ENCODE peak calls at places on chromosome 18, in ten cellular contexts. One of them, this sample, is unnamed.
A peak's percentile ranks its signal among the peaks of the same experiment; 100 is the strongest.

GRCh38 chr18:24536834-24537233 is 76.4 kb downstream of the HRH4 start:
- DNase-seq in tibial nerve: no peak
- DNase-seq in A549: no peak
- DNase-seq in NB4: no peak
- DNase-seq in epithelial cell of esophagus: no peak
- DNase-seq in astrocyte of the spinal cord: no peak
- DNase-seq in tibial artery: no peak
- DNase-seq in IMR-90: no peak
- DNase-seq in mesenchymal stem cell: no peak
- DNase-seq in cardiac muscle cell: no peak
- DNase-seq in this sample: no peak

GRCh38 chr18:25896178-25896780 is 194.1 kb downstream of the SS18 start:
- DNase-seq in tibial nerve: no peak
- DNase-seq in cardiac muscle cell: peak; percentile 61
- DNase-seq in NB4: peak; percentile 50
- DNase-seq in astrocyte of the spinal cord: peak; percentile 66
- DNase-seq in epithelial cell of esophagus: peak; percentile 51
- DNase-seq in IMR-90: peak; percentile 58
- DNase-seq in tibial artery: no peak
- DNase-seq in A549: peak; percentile 36
- DNase-seq in mesenchymal stem cell: peak; percentile 55
- DNase-seq in this sample: peak; percentile 71

GRCh38 chr18:23106575-23106974 is 28.7 kb upstream of the CABLES1 start:
- DNase-seq in epithelial cell of esophagus: peak; percentile 65
- DNase-seq in cardiac muscle cell: no peak
- DNase-seq in NB4: peak; percentile 65
- DNase-seq in tibial artery: peak; percentile 78
- DNase-seq in astrocyte of the spinal cord: peak; percentile 97
- DNase-seq in mesenchymal stem cell: peak; percentile 98
- DNase-seq in IMR-90: peak; percentile 96
- DNase-seq in tibial nerve: no peak
- DNase-seq in A549: peak; percentile 93
- DNase-seq in this sample: peak; percentile 90

GRCh38 chr18:29711931-29712330 is 1330.6 kb downstream of the DSC3 start:
- DNase-seq in NB4: no peak
- DNase-seq in epithelial cell of esophagus: no peak
- DNase-seq in cardiac muscle cell: no peak
- DNase-seq in tibial nerve: no peak
- DNase-seq in tibial artery: no peak
- DNase-seq in IMR-90: no peak
- DNase-seq in A549: no peak
- DNase-seq in mesenchymal stem cell: no peak
- DNase-seq in astrocyte of the spinal cord: no peak
- DNase-seq in this sample: no peak

GRCh38 chr18:59232309-59233016 is 12.5 kb downstream of the GRP start:
- DNase-seq in tibial nerve: no peak
- DNase-seq in IMR-90: no peak
- DNase-seq in A549: no peak
- DNase-seq in epithelial cell of esophagus: no peak
- DNase-seq in cardiac muscle cell: no peak
- DNase-seq in mesenchymal stem cell: no peak
- DNase-seq in NB4: no peak
- DNase-seq in astrocyte of the spinal cord: no peak
- DNase-seq in tibial artery: no peak
- DNase-seq in this sample: no peak

GRCh38 chr18:61531182-61531581 is 198.0 kb downstream of the CDH20 start:
- DNase-seq in IMR-90: no peak
- DNase-seq in tibial nerve: no peak
- DNase-seq in cardiac muscle cell: no peak
- DNase-seq in A549: no peak
- DNase-seq in epithelial cell of esophagus: no peak
- DNase-seq in tibial artery: no peak
- DNase-seq in NB4: no peak
- DNase-seq in astrocyte of the spinal cord: no peak
- DNase-seq in mesenchymal stem cell: no peak
- DNase-seq in this sample: no peak

GRCh38 chr18:25454728-25455127 is 102.8 kb upstream of the ZNF521 start:
- DNase-seq in mesenchymal stem cell: no peak
- DNase-seq in epithelial cell of esophagus: no peak
- DNase-seq in astrocyte of the spinal cord: no peak
- DNase-seq in A549: no peak
- DNase-seq in tibial nerve: no peak
- DNase-seq in IMR-90: no peak
- DNase-seq in NB4: no peak
- DNase-seq in tibial artery: no peak
- DNase-seq in cardiac muscle cell: no peak
- DNase-seq in this sample: no peak

GRCh38 chr18:58578835-58579560 is 49.9 kb downstream of the ALPK2 start:
- DNase-seq in epithelial cell of esophagus: peak; percentile 72
- DNase-seq in A549: peak; percentile 77
- DNase-seq in IMR-90: peak; percentile 88
- DNase-seq in mesenchymal stem cell: peak; percentile 94
- DNase-seq in tibial nerve: no peak
- DNase-seq in cardiac muscle cell: peak; percentile 66
- DNase-seq in NB4: no peak
- DNase-seq in tibial artery: no peak
- DNase-seq in astrocyte of the spinal cord: peak; percentile 82
- DNase-seq in this sample: peak; percentile 90

GRCh38 chr18:23479829-23480505 is 23.3 kb upstream of the RMC1 start:
- DNase-seq in A549: no peak
- DNase-seq in cardiac muscle cell: no peak
- DNase-seq in mesenchymal stem cell: no peak
- DNase-seq in epithelial cell of esophagus: no peak
- DNase-seq in IMR-90: no peak
- DNase-seq in tibial artery: no peak
- DNase-seq in astrocyte of the spinal cord: no peak
- DNase-seq in NB4: peak; percentile 34
- DNase-seq in tibial nerve: no peak
- DNase-seq in this sample: no peak

GRCh38 chr18:65938592-65939372 is 188.0 kb downstream of the CDH7 start:
- DNase-seq in mesenchymal stem cell: peak; percentile 18
- DNase-seq in tibial nerve: no peak
- DNase-seq in NB4: peak; percentile 63
- DNase-seq in astrocyte of the spinal cord: peak; percentile 31
- DNase-seq in cardiac muscle cell: peak; percentile 32
- DNase-seq in A549: peak; percentile 59
- DNase-seq in tibial artery: no peak
- DNase-seq in IMR-90: no peak
- DNase-seq in epithelial cell of esophagus: peak; percentile 79
- DNase-seq in this sample: peak; percentile 9

GRCh38 chr18:48580782-48581181 is 42.0 kb downstream of the CTIF start:
- DNase-seq in A549: no peak
- DNase-seq in astrocyte of the spinal cord: no peak
- DNase-seq in mesenchymal stem cell: no peak
- DNase-seq in tibial nerve: no peak
- DNase-seq in tibial artery: no peak
- DNase-seq in NB4: no peak
- DNase-seq in cardiac muscle cell: no peak
- DNase-seq in epithelial cell of esophagus: no peak
- DNase-seq in IMR-90: no peak
- DNase-seq in this sample: no peak

GRCh38 chr18:73564073-73564472 is 583.6 kb downstream of the FBXO15 start:
- DNase-seq in epithelial cell of esophagus: peak; percentile 96
- DNase-seq in tibial nerve: no peak
- DNase-seq in IMR-90: peak; percentile 90
- DNase-seq in mesenchymal stem cell: peak; percentile 78
- DNase-seq in astrocyte of the spinal cord: peak; percentile 72
- DNase-seq in NB4: peak; percentile 1
- DNase-seq in A549: peak; percentile 64
- DNase-seq in cardiac muscle cell: no peak
- DNase-seq in tibial artery: no peak
- DNase-seq in this sample: peak; percentile 57

GRCh38 chr18:1846640-1847039 is 724.7 kb downstream of the METTL4 start:
- DNase-seq in tibial artery: no peak
- DNase-seq in IMR-90: no peak
- DNase-seq in mesenchymal stem cell: no peak
- DNase-seq in tibial nerve: no peak
- DNase-seq in astrocyte of the spinal cord: peak; percentile 63
- DNase-seq in epithelial cell of esophagus: peak; percentile 4
- DNase-seq in A549: no peak
- DNase-seq in NB4: peak; percentile 25
- DNase-seq in cardiac muscle cell: no peak
- DNase-seq in this sample: peak; percentile 73

GRCh38 chr18:3040183-3040582 is 27.2 kb upstream of the LPIN2 start:
- DNase-seq in tibial nerve: no peak
- DNase-seq in IMR-90: no peak
- DNase-seq in cardiac muscle cell: no peak
- DNase-seq in epithelial cell of esophagus: no peak
- DNase-seq in tibial artery: no peak
- DNase-seq in NB4: no peak
- DNase-seq in A549: no peak
- DNase-seq in astrocyte of the spinal cord: no peak
- DNase-seq in mesenchymal stem cell: no peak
- DNase-seq in this sample: no peak

GRCh38 chr18:11362856-11363255 is 213.5 kb upstream of the PIEZO2 start:
- DNase-seq in IMR-90: no peak
- DNase-seq in epithelial cell of esophagus: no peak
- DNase-seq in cardiac muscle cell: no peak
- DNase-seq in tibial nerve: no peak
- DNase-seq in A549: no peak
- DNase-seq in mesenchymal stem cell: no peak
- DNase-seq in astrocyte of the spinal cord: no peak
- DNase-seq in NB4: no peak
- DNase-seq in tibial artery: no peak
- DNase-seq in this sample: no peak

GRCh38 chr18:53649621-53650020 is 574.8 kb downstream of the MBD2 start:
- DNase-seq in tibial artery: no peak
- DNase-seq in NB4: no peak
- DNase-seq in astrocyte of the spinal cord: no peak
- DNase-seq in mesenchymal stem cell: no peak
- DNase-seq in IMR-90: no peak
- DNase-seq in A549: no peak
- DNase-seq in epithelial cell of esophagus: no peak
- DNase-seq in tibial nerve: no peak
- DNase-seq in cardiac muscle cell: peak; percentile 10
- DNase-seq in this sample: no peak

GRCh38 chr18:56639094-56639361 is 636 bp upstream of the TXNL1 start:
- DNase-seq in IMR-90: no peak
- DNase-seq in tibial nerve: no peak
- DNase-seq in tibial artery: no peak
- DNase-seq in astrocyte of the spinal cord: no peak
- DNase-seq in A549: no peak
- DNase-seq in NB4: no peak
- DNase-seq in mesenchymal stem cell: no peak
- DNase-seq in epithelial cell of esophagus: peak; percentile 8
- DNase-seq in cardiac muscle cell: no peak
- DNase-seq in this sample: no peak

DNA sequence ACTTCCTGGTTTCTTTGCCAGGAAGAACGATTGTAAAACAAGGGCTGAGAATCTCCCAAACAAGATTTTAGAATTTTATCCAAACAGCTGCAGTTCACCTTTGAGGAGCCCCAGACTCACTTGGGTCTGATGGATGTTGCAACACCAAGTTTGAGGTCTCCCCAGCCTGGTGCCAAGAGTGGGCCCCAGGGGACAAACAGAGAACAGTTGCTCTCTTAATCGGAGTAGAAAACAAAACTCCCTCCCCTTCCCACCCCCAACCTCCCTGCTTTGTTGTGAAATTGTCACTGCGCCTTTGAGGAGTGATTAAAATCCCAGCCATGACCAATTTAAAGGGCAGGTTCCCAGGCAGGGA is 141.1 kb downstream of the BCL2 start:
- DNase-seq in mesenchymal stem cell: no peak
- DNase-seq in tibial artery: peak; percentile 83
- DNase-seq in A549: no peak
- DNase-seq in astrocyte of the spinal cord: no peak
- DNase-seq in tibial nerve: peak; percentile 78
- DNase-seq in cardiac muscle cell: no peak
- DNase-seq in IMR-90: no peak
- DNase-seq in epithelial cell of esophagus: no peak
- DNase-seq in NB4: peak; percentile 98
- DNase-seq in this sample: no peak
- H3K4me3 ChIP-seq in mesenchymal stem cell: no peak overlapping the region
- H3K4me3 ChIP-seq in tibial artery: peak overlapping the region; percentile 19
- H3K4me3 ChIP-seq in A549: no peak overlapping the region
- H3K4me3 ChIP-seq in astrocyte of the spinal cord: no peak overlapping the region
- H3K4me3 ChIP-seq in tibial nerve: no peak overlapping the region
- H3K4me3 ChIP-seq in cardiac muscle cell: no peak overlapping the region
- H3K4me3 ChIP-seq in IMR-90: no peak overlapping the region
- H3K4me3 ChIP-seq in epithelial cell of esophagus: no peak overlapping the region
- H3K4me3 ChIP-seq in NB4: peak overlapping the region; percentile 64
- H3K4me3 ChIP-seq in this sample: peak overlapping the region; percentile 30

GRCh38 chr18:7598167-7599062 is 31.3 kb downstream of the PTPRM start:
- DNase-seq in A549: no peak
- DNase-seq in NB4: no peak
- DNase-seq in IMR-90: peak; percentile 66
- DNase-seq in astrocyte of the spinal cord: peak; percentile 52
- DNase-seq in cardiac muscle cell: no peak
- DNase-seq in tibial nerve: no peak
- DNase-seq in tibial artery: no peak
- DNase-seq in epithelial cell of esophagus: no peak
- DNase-seq in mesenchymal stem cell: peak; percentile 63
- DNase-seq in this sample: peak; percentile 58
- H3K4me3 ChIP-seq in A549: no peak overlapping the region
- H3K4me3 ChIP-seq in NB4: no peak overlapping the region
- H3K4me3 ChIP-seq in IMR-90: no peak overlapping the region
- H3K4me3 ChIP-seq in astrocyte of the spinal cord: no peak overlapping the region
- H3K4me3 ChIP-seq in cardiac muscle cell: no peak overlapping the region
- H3K4me3 ChIP-seq in tibial nerve: no peak overlapping the region
- H3K4me3 ChIP-seq in tibial artery: no peak overlapping the region
- H3K4me3 ChIP-seq in epithelial cell of esophagus: no peak overlapping the region
- H3K4me3 ChIP-seq in mesenchymal stem cell: no peak overlapping the region
- H3K4me3 ChIP-seq in this sample: no peak overlapping the region

GRCh38 chr18:46250084-46250811 is 146.1 kb downstream of the HAUS1 start:
- DNase-seq in mesenchymal stem cell: peak; percentile 91
- DNase-seq in IMR-90: peak; percentile 92
- DNase-seq in cardiac muscle cell: no peak
- DNase-seq in NB4: peak; percentile 82
- DNase-seq in A549: no peak
- DNase-seq in tibial artery: no peak
- DNase-seq in epithelial cell of esophagus: peak; percentile 98
- DNase-seq in astrocyte of the spinal cord: peak; percentile 93
- DNase-seq in tibial nerve: no peak
- DNase-seq in this sample: peak; percentile 92
- H3K4me3 ChIP-seq in mesenchymal stem cell: no peak overlapping the region
- H3K4me3 ChIP-seq in IMR-90: peak overlapping the region; percentile 22
- H3K4me3 ChIP-seq in cardiac muscle cell: no peak overlapping the region
- H3K4me3 ChIP-seq in NB4: no peak overlapping the region
- H3K4me3 ChIP-seq in A549: no peak overlapping the region
- H3K4me3 ChIP-seq in tibial artery: no peak overlapping the region
- H3K4me3 ChIP-seq in epithelial cell of esophagus: no peak overlapping the region
- H3K4me3 ChIP-seq in astrocyte of the spinal cord: no peak overlapping the region
- H3K4me3 ChIP-seq in tibial nerve: no peak overlapping the region
- H3K4me3 ChIP-seq in this sample: no peak overlapping the region

GRCh38 chr18:43022874-43023273 is 92.6 kb downstream of the RIT2 start:
- DNase-seq in tibial artery: no peak
- DNase-seq in cardiac muscle cell: no peak
- DNase-seq in astrocyte of the spinal cord: no peak
- DNase-seq in tibial nerve: no peak
- DNase-seq in mesenchymal stem cell: no peak
- DNase-seq in A549: no peak
- DNase-seq in epithelial cell of esophagus: no peak
- DNase-seq in IMR-90: no peak
- DNase-seq in NB4: no peak
- DNase-seq in this sample: no peak
- H3K4me3 ChIP-seq in tibial artery: no peak overlapping the region
- H3K4me3 ChIP-seq in cardiac muscle cell: no peak overlapping the region
- H3K4me3 ChIP-seq in astrocyte of the spinal cord: no peak overlapping the region
- H3K4me3 ChIP-seq in tibial nerve: no peak overlapping the region
- H3K4me3 ChIP-seq in mesenchymal stem cell: no peak overlapping the region
- H3K4me3 ChIP-seq in A549: no peak overlapping the region
- H3K4me3 ChIP-seq in epithelial cell of esophagus: no peak overlapping the region
- H3K4me3 ChIP-seq in IMR-90: no peak overlapping the region
- H3K4me3 ChIP-seq in NB4: no peak overlapping the region
- H3K4me3 ChIP-seq in this sample: no peak overlapping the region

This sample was measured in fibroblast of lung.